ENCODE peak calls at places on chromosomes 12 and 14, in ten cellular contexts. One of them, this sample, is unnamed. For H3K4me1 and H3K9me3, the result is how much of the 10 kb centered on the place peaks cover.

GRCh38 chr12:123131291-123131831 is 19.5 kb downstream of the PITPNM2 start:
- DNase-seq in lower lobe of right lung: no peak
- DNase-seq in neuronal stem cell: no peak
- DNase-seq in thoracic aorta: no peak
- DNase-seq in right atrium auricular region: no peak
- DNase-seq in pancreas: no peak
- DNase-seq in lung: no peak
- DNase-seq in OCI-LY7: no peak
- DNase-seq in left ventricle myocardium inferior: no peak
- DNase-seq in body of pancreas: no peak
- DNase-seq in this sample: no peak

GRCh38 chr14:49962616-49963015 is 69.7 kb downstream of the ARF6 start:
- DNase-seq in lower lobe of right lung: no peak
- DNase-seq in neuronal stem cell: no peak
- DNase-seq in thoracic aorta: no peak
- DNase-seq in body of pancreas: no peak
- DNase-seq in left ventricle myocardium inferior: no peak
- DNase-seq in pancreas: no peak
- DNase-seq in right atrium auricular region: no peak
- DNase-seq in OCI-LY7: peak
- DNase-seq in lung: no peak
- DNase-seq in this sample: peak

GRCh38 chr14:96592591-96593388 is 90.6 kb downstream of the PAPOLA start:
- DNase-seq in body of pancreas: peak
- DNase-seq in thoracic aorta: no peak
- DNase-seq in lung: no peak
- DNase-seq in lower lobe of right lung: peak
- DNase-seq in right atrium auricular region: no peak
- DNase-seq in pancreas: peak
- DNase-seq in OCI-LY7: no peak
- DNase-seq in left ventricle myocardium inferior: peak
- DNase-seq in neuronal stem cell: peak
- DNase-seq in this sample: peak

GRCh38 chr14:49637534-49638078 is 2.6 kb upstream of the DNAAF2 start:
- DNase-seq in OCI-LY7: no peak
- DNase-seq in pancreas: no peak
- DNase-seq in thoracic aorta: no peak
- DNase-seq in lower lobe of right lung: no peak
- DNase-seq in body of pancreas: no peak
- DNase-seq in right atrium auricular region: no peak
- DNase-seq in left ventricle myocardium inferior: no peak
- DNase-seq in lung: no peak
- DNase-seq in neuronal stem cell: no peak
- DNase-seq in this sample: no peak

GRCh38 chr12:81896771-81897170 is 137.6 kb upstream of the PPFIA2 start:
- DNase-seq in lung: no peak
- DNase-seq in body of pancreas: no peak
- DNase-seq in lower lobe of right lung: no peak
- DNase-seq in right atrium auricular region: no peak
- DNase-seq in OCI-LY7: peak
- DNase-seq in pancreas: no peak
- DNase-seq in neuronal stem cell: no peak
- DNase-seq in left ventricle myocardium inferior: no peak
- DNase-seq in thoracic aorta: no peak
- DNase-seq in this sample: peak

GRCh38 chr14:61608245-61609142 is 86.8 kb upstream of the HIF1A start:
- DNase-seq in OCI-LY7: no peak
- DNase-seq in lower lobe of right lung: no peak
- DNase-seq in neuronal stem cell: peak
- DNase-seq in pancreas: no peak
- DNase-seq in right atrium auricular region: no peak
- DNase-seq in body of pancreas: no peak
- DNase-seq in lung: no peak
- DNase-seq in left ventricle myocardium inferior: no peak
- DNase-seq in thoracic aorta: no peak
- DNase-seq in this sample: no peak

GRCh38 chr14:49641697-49642129 is 6.7 kb upstream of the DNAAF2 start:
- DNase-seq in body of pancreas: peak
- DNase-seq in right atrium auricular region: no peak
- DNase-seq in OCI-LY7: no peak
- DNase-seq in pancreas: no peak
- DNase-seq in lung: no peak
- DNase-seq in neuronal stem cell: no peak
- DNase-seq in lower lobe of right lung: no peak
- DNase-seq in left ventricle myocardium inferior: no peak
- DNase-seq in thoracic aorta: no peak
- DNase-seq in this sample: no peak

GRCh38 chr12:80849367-80849766 is 88.4 kb downstream of the LIN7A start:
- DNase-seq in lower lobe of right lung: no peak
- DNase-seq in neuronal stem cell: no peak
- DNase-seq in pancreas: no peak
- DNase-seq in left ventricle myocardium inferior: no peak
- DNase-seq in body of pancreas: no peak
- DNase-seq in OCI-LY7: no peak
- DNase-seq in thoracic aorta: no peak
- DNase-seq in lung: no peak
- DNase-seq in right atrium auricular region: no peak
- DNase-seq in this sample: no peak

GRCh38 chr12:89051065-89051677 is 301.1 kb downstream of the DUSP6 start:
- DNase-seq in left ventricle myocardium inferior: no peak
- DNase-seq in thoracic aorta: no peak
- DNase-seq in lower lobe of right lung: no peak
- DNase-seq in right atrium auricular region: no peak
- DNase-seq in OCI-LY7: peak
- DNase-seq in pancreas: no peak
- DNase-seq in body of pancreas: peak
- DNase-seq in lung: peak
- DNase-seq in neuronal stem cell: peak
- DNase-seq in this sample: peak

GRCh38 chr12:53751336-53752191 is at the start of gene CISTR:
- DNase-seq in body of pancreas: no peak
- DNase-seq in left ventricle myocardium inferior: no peak
- DNase-seq in neuronal stem cell: peak
- DNase-seq in lower lobe of right lung: peak
- DNase-seq in lung: peak
- DNase-seq in OCI-LY7: peak
- DNase-seq in pancreas: peak
- DNase-seq in thoracic aorta: no peak
- DNase-seq in right atrium auricular region: no peak
- DNase-seq in this sample: peak

GRCh38 chr14:90439874-90440442 is 43.1 kb downstream of the CALM1 start:
- DNase-seq in thoracic aorta: no peak
- DNase-seq in OCI-LY7: no peak
- DNase-seq in right atrium auricular region: no peak
- DNase-seq in neuronal stem cell: no peak
- DNase-seq in pancreas: no peak
- DNase-seq in body of pancreas: no peak
- DNase-seq in left ventricle myocardium inferior: no peak
- DNase-seq in lung: no peak
- DNase-seq in lower lobe of right lung: no peak
- DNase-seq in this sample: no peak

GRCh38 chr14:49997991-49998390 is 105.1 kb downstream of the ARF6 start:
- DNase-seq in lung: no peak
- DNase-seq in pancreas: no peak
- DNase-seq in lower lobe of right lung: no peak
- DNase-seq in thoracic aorta: no peak
- DNase-seq in right atrium auricular region: no peak
- DNase-seq in OCI-LY7: no peak
- DNase-seq in left ventricle myocardium inferior: no peak
- DNase-seq in body of pancreas: no peak
- DNase-seq in neuronal stem cell: no peak
- DNase-seq in this sample: no peak

GRCh38 chr14:34172477-34173368 is 221.8 kb upstream of the EGLN3 start:
- DNase-seq in lower lobe of right lung: no peak
- DNase-seq in left ventricle myocardium inferior: no peak
- DNase-seq in lung: no peak
- DNase-seq in thoracic aorta: no peak
- DNase-seq in neuronal stem cell: no peak
- DNase-seq in right atrium auricular region: no peak
- DNase-seq in body of pancreas: no peak
- DNase-seq in OCI-LY7: no peak
- DNase-seq in pancreas: no peak
- DNase-seq in this sample: no peak
- H3K4me1 ChIP-seq in lower lobe of right lung: under half
- H3K4me1 ChIP-seq in left ventricle myocardium inferior: under half
- H3K4me1 ChIP-seq in lung: under half
- H3K4me1 ChIP-seq in thoracic aorta: under half
- H3K4me1 ChIP-seq in neuronal stem cell: under half
- H3K4me1 ChIP-seq in right atrium auricular region: under half
- H3K4me1 ChIP-seq in body of pancreas: under half
- H3K4me1 ChIP-seq in OCI-LY7: under half
- H3K4me1 ChIP-seq in pancreas: under half
- H3K4me1 ChIP-seq in this sample: under half

DNA sequence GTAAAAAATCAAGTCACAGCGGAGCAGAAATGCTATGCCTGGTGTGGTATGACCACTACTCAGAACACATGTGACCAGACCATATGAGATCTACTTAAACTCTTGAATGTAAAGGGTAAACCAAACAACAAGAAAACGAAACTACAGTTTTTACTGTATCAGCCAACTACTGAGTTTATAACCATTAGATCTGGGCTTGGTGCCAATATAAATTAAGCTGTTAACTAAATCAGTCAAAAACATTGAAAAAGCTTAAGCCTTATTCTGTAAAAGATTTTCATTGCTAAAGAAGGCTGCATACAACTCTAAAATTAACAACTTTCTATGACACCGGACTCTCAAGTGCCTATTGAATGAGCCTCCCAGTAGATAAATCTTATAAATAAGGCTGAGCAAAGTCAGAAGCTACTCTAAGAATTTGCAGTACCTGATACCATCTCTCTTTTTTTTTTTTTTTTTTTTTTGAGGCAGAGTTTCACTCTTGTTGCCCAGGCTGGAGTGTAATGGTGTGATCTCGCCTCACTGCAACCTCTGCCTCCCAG is 35.4 kb downstream of the SPTLC2 start:
- DNase-seq in pancreas: no peak
- DNase-seq in right atrium auricular region: no peak
- DNase-seq in thoracic aorta: no peak
- DNase-seq in lower lobe of right lung: no peak
- DNase-seq in lung: no peak
- DNase-seq in OCI-LY7: no peak
- DNase-seq in left ventricle myocardium inferior: no peak
- DNase-seq in body of pancreas: no peak
- DNase-seq in neuronal stem cell: no peak
- DNase-seq in this sample: peak
- H3K27ac ChIP-seq in pancreas: no peak
- H3K27ac ChIP-seq in right atrium auricular region: no peak
- H3K27ac ChIP-seq in thoracic aorta: peak
- H3K27ac ChIP-seq in lower lobe of right lung: no peak
- H3K27ac ChIP-seq in lung: no peak
- H3K27ac ChIP-seq in OCI-LY7: no peak
- H3K27ac ChIP-seq in left ventricle myocardium inferior: peak
- H3K27ac ChIP-seq in body of pancreas: no peak
- H3K27ac ChIP-seq in neuronal stem cell: no peak
- H3K27ac ChIP-seq in this sample: peak

GRCh38 chr12:129079719-129080118 is 226.4 kb downstream of the GLT1D1 start:
- DNase-seq in thoracic aorta: no peak
- DNase-seq in left ventricle myocardium inferior: no peak
- DNase-seq in right atrium auricular region: no peak
- DNase-seq in lung: no peak
- DNase-seq in body of pancreas: no peak
- DNase-seq in pancreas: no peak
- DNase-seq in neuronal stem cell: no peak
- DNase-seq in OCI-LY7: no peak
- DNase-seq in lower lobe of right lung: no peak
- DNase-seq in this sample: no peak

GRCh38 chr12:129075451-129076208 is 222.4 kb downstream of the GLT1D1 start:
- DNase-seq in right atrium auricular region: no peak
- DNase-seq in OCI-LY7: no peak
- DNase-seq in left ventricle myocardium inferior: no peak
- DNase-seq in lower lobe of right lung: no peak
- DNase-seq in thoracic aorta: no peak
- DNase-seq in lung: no peak
- DNase-seq in body of pancreas: no peak
- DNase-seq in pancreas: no peak
- DNase-seq in neuronal stem cell: no peak
- DNase-seq in this sample: no peak

GRCh38 chr12:129074379-129074778 is 221.1 kb downstream of the GLT1D1 start:
- DNase-seq in thoracic aorta: no peak
- DNase-seq in left ventricle myocardium inferior: no peak
- DNase-seq in neuronal stem cell: no peak
- DNase-seq in right atrium auricular region: no peak
- DNase-seq in OCI-LY7: no peak
- DNase-seq in lower lobe of right lung: no peak
- DNase-seq in lung: no peak
- DNase-seq in pancreas: no peak
- DNase-seq in body of pancreas: no peak
- DNase-seq in this sample: no peak

GRCh38 chr12:129073157-129073915 is 220.1 kb downstream of the GLT1D1 start:
- DNase-seq in pancreas: no peak
- DNase-seq in thoracic aorta: no peak
- DNase-seq in left ventricle myocardium inferior: no peak
- DNase-seq in right atrium auricular region: no peak
- DNase-seq in body of pancreas: no peak
- DNase-seq in OCI-LY7: no peak
- DNase-seq in lung: no peak
- DNase-seq in neuronal stem cell: no peak
- DNase-seq in lower lobe of right lung: no peak
- DNase-seq in this sample: no peak

DNA sequence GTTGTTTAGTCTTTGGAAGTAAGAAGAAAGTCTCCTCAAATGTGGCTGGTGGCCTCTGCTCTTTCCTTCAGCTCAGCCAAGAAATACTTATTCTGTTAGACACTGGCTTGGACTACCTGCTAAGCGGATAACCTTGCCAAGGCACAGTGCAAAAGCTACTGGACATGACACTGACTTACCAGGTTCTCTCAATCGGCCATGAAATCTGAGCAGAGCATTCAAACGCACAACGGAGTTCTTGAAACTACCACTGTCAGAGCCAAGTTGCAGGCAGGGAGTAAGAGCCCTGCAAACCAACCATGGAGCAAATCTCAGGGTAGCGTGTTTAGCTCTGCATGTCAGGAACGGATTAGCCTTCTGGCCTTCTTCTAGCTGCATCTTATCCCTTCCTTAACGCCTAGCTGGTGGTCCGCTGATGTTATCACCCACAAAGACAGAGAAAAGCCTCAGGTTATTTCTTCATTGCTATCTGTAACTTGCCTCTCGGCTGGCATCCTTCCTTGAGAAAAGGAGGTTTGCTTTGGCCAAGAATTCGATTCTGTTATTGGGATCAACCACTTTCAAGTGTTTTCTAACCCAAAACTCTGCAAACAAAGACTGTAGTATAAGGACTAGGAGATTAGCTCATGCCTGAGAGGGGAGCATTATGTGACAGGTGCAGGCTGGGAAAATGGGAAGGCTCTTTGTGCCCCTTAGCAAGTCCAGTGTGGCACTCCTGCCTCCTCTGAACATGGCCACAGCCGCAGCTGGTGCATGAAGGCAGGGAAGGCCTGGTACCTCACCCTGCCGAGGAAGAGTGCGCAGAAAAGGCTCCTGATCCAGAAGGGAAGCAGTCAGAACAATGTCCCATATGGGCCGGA is 223.4 kb downstream of the GLT1D1 start:
- DNase-seq in lung: no peak
- DNase-seq in left ventricle myocardium inferior: no peak
- DNase-seq in thoracic aorta: no peak
- DNase-seq in right atrium auricular region: no peak
- DNase-seq in body of pancreas: no peak
- DNase-seq in lower lobe of right lung: no peak
- DNase-seq in OCI-LY7: no peak
- DNase-seq in neuronal stem cell: no peak
- DNase-seq in pancreas: no peak
- DNase-seq in this sample: no peak
- H3K9me3 ChIP-seq in lung: under half
- H3K9me3 ChIP-seq in left ventricle myocardium inferior: under half
- H3K9me3 ChIP-seq in thoracic aorta: under half
- H3K9me3 ChIP-seq in right atrium auricular region: under half
- H3K9me3 ChIP-seq in body of pancreas: under half
- H3K9me3 ChIP-seq in lower lobe of right lung: under half
- H3K9me3 ChIP-seq in OCI-LY7: under half
- H3K9me3 ChIP-seq in neuronal stem cell: under half
- H3K9me3 ChIP-seq in pancreas: under half
- H3K9me3 ChIP-seq in this sample: under half

GRCh38 chr12:1473418-1473817 is 121.0 kb downstream of the FBXL14 start:
- DNase-seq in pancreas: no peak
- DNase-seq in lung: no peak
- DNase-seq in right atrium auricular region: no peak
- DNase-seq in OCI-LY7: no peak
- DNase-seq in neuronal stem cell: no peak
- DNase-seq in lower lobe of right lung: no peak
- DNase-seq in thoracic aorta: no peak
- DNase-seq in body of pancreas: peak
- DNase-seq in left ventricle myocardium inferior: no peak
- DNase-seq in this sample: peak
- H3K4me1 ChIP-seq in pancreas: under half
- H3K4me1 ChIP-seq in lung: under half
- H3K4me1 ChIP-seq in right atrium auricular region: half or more
- H3K4me1 ChIP-seq in OCI-LY7: under half
- H3K4me1 ChIP-seq in neuronal stem cell: under half
- H3K4me1 ChIP-seq in lower lobe of right lung: under half
- H3K4me1 ChIP-seq in thoracic aorta: under half
- H3K4me1 ChIP-seq in body of pancreas: under half
- H3K4me1 ChIP-seq in left ventricle myocardium inferior: half or more
- H3K4me1 ChIP-seq in this sample: under half